ENCODE peak calls at places on chromosomes 11 and 22, in nine cellular contexts. D, S, G, I, B, X, Z, J and V are unnamed samples. For H3K27me3, the result is how much of the 10 kb centered on the place peaks cover.

GRCh38 chr11:103380031-103380430 is 270.8 kb downstream of the DYNC2H1 start:
- DNase-seq in D (peak), S (no peak), G (no peak), I (no peak), B (no peak), X (no peak), Z (no peak), J (no peak), V (no peak)

GRCh38 chr22:17057959-17058814 is 26.6 kb upstream of the IL17RA start:
- DNase-seq in D (peak), S (peak), G (peak), I (peak), B (peak), X (peak), Z (peak), J (peak), V (peak)

GRCh38 chr11:110217478-110217877 is 78.9 kb downstream of the RDX start:
- DNase-seq in D (no peak), S (no peak), G (no peak), I (no peak), B (no peak), X (no peak), Z (no peak), J (no peak), V (no peak)

GRCh38 chr11:17563248-17563647 is 16.2 kb downstream of the OTOG start:
- DNase-seq in D (no peak), S (no peak), G (no peak), I (no peak), B (no peak), X (no peak), Z (peak), J (no peak), V (no peak)

GRCh38 chr22:49638788-49639187 is 188.9 kb downstream of the BRD1 start:
- DNase-seq in D (peak), S (no peak), G (no peak), I (no peak), B (no peak), X (no peak), Z (no peak), J (no peak), V (no peak)

GRCh38 chr11:70952171-70952570 is 300.2 kb downstream of the SHANK2 start:
- DNase-seq in D (no peak), S (no peak), G (no peak), I (no peak), B (no peak), X (no peak), Z (no peak), J (no peak), V (no peak)

GRCh38 chr22:41445171-41446056 is 1.2 kb downstream of the TOB2 start:
- DNase-seq in D (no peak), S (peak), G (no peak), I (peak), B (no peak), X (no peak), Z (peak), J (peak), V (peak)

GRCh38 chr11:129530154-129530895 is 154.7 kb downstream of the BARX2 start:
- DNase-seq in D (no peak), S (no peak), G (no peak), I (no peak), B (no peak), X (no peak), Z (peak), J (no peak), V (no peak)

GRCh38 chr11:4181780-4182721 is 87.5 kb downstream of the RRM1 start:
- DNase-seq in D (peak), S (peak), G (peak), I (peak), B (no peak), X (peak), Z (peak), J (peak), V (peak)

GRCh38 chr11:22787055-22787454 is 42.5 kb downstream of the SVIP start:
- DNase-seq in D (no peak), S (no peak), G (no peak), I (no peak), B (no peak), X (no peak), Z (no peak), J (no peak), V (no peak)

GRCh38 chr11:250740-251299 is 14.0 kb downstream of the PSMD13 start:
- DNase-seq in D (no peak), S (peak), G (peak), I (peak), B (peak), X (peak), Z (peak), J (peak), V (peak)

DNA sequence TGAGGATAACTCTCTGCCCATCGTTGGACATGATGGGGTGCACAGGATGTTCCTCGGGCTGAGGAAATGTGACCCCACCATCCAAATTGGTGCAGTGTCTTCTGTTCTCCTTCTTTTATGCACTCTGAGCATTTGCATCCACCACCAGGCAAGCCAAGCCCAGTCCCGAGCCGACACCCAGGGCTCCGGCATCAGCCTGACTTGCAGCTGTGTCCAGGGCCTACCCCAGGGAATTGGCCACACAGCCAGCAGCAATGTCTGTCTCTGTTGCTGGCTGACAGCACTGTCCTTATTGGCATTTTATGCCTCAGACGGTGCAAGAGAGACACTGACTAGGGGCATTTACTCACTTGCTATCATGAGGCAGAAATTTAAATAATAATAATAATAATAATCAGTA is 25.4 kb upstream of the CPT1A start:
- DNase-seq in D (no peak), S (no peak), G (no peak), I (no peak), B (no peak), X (no peak), Z (no peak), J (no peak), V (peak)
- H3K27me3 ChIP-seq in D (under half), S (under half), G (under half), I (under half), B (under half), X (under half), Z (under half), J (under half), V (under half)

DNA sequence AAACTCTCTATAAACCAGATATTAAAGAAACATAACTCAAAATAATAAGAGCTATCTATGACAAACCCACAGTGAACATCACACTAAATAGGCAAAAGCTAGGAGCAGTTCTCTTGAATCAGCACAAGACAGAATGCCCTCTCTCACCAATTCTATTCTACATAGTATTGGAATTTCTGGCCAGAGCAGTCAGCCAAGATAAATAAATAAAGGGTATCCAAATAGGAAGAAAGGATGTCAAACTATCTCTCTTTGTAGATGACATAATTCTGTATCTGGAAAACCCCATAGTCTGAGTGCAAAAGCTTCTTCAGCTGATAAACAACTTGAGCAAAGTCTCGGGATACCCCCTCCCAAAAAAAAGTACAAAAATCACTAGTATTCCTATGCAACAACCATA is 359.8 kb downstream of the LRRC4C start:
- DNase-seq in D (peak), S (no peak), G (no peak), I (no peak), B (no peak), X (no peak), Z (no peak), J (no peak), V (no peak)
- H3K4me3 ChIP-seq in D (no peak), S (no peak), G (no peak), I (no peak), B (no peak), X (no peak), Z (no peak), J (no peak), V (no peak)

DNA sequence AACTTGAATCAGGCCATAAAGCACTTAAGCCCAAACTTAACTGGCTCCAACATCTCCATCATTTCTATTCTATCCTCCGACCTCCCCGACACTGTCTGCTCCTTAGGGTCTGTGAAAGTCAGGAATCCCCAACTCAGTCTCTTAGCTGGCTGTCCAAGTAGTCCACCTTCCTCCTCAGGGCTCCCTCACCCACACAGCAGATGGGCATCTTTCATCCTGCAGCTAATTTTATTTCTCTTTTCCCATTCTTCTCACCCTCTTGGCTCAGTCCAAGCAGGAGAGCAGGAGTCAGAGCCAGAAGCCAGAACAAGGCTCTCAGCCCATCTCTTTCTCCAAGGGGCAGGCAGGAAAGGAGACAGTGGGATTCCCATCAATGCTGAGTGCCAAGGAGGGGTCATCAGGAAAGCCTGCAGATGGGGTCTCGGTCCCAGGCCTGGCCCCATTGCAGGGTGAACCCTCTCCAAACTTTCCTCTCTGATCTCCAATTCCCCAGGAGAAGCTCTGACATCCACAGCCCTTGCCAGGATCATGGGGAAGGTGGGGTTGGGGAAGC is 40.4 kb upstream of the JAM3 start:
- DNase-seq in D (no peak), S (no peak), G (no peak), I (no peak), B (no peak), X (no peak), Z (no peak), J (no peak), V (no peak)
- H3K27me3 ChIP-seq in D (under half), S (under half), G (under half), I (under half), B (under half), X (under half), Z (under half), J (under half), V (under half)

DNA sequence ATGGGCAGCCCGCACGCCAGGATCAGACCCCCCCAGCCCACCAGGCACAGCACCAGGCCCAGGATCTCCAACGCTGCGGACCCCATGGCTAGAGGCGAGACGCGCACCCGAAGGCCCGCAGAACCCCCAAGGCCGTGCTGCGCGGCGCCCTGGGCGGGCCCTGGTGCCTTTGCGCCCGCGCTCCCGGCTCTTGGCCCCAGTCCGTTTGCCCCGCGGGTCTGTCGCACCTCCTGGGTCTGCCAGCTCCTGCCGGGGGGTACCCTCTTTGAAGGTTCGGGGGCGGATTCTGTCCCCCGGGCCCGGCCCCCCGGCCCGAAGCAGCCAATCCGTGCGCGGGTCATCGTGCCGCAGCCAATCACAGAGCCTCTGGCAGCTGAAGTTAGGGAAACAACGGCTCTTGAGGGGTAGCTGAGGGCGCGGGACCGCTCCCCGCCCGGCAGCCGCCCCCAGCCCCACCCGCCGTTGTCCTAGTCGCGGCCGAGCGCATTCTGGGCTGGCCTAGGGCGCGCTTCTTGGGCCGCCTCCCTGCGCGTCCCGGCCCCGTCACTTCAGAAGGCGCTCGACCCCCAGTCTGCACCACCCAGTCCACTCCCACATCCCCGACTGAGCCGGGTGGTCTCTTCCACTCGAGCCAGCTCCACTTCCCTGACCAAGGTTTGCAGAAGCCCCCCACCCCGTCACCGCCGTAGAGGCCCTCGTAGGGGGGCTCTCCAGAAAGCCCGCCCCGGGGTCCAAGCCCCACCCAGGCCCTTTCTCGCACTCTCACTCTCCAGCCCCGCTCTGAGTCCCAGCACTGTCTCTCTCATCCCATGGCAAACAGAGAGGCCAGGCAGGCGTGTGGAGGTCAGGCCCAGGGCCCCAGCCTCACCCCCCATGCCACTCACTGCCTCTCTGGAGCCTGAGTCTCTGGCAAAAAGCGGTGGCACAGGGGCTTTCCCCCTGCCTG is at the start of gene CLDN5:
- DNase-seq in D (no peak), S (peak), G (peak), I (peak), B (no peak), X (peak), Z (peak), J (peak), V (no peak)
- H3K4me3 ChIP-seq in D (peak), S (peak), G (no peak), I (peak), B (peak), X (peak), Z (peak), J (peak), V (no peak)

DNA sequence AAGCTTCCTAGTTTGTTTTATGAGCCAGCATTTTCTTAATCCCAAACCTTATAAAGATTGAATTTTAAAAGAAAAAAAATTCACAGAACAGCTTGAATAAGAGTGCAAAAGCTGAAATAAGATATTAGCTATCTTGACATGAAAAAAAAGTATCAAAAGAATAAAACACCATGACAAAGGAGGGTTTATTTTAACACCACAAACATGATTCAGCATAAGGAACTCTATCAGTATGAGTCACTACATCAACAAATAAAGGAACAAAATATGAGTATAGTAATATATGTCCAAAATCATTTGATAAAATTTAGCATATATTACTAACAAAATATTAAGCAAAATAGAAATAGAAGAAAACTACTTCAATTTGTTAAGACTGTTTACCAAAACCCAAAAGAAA is 9.6 kb upstream of the LMO1 start:
- DNase-seq in D (peak), S (no peak), G (peak), I (no peak), B (no peak), X (no peak), Z (no peak), J (no peak), V (no peak)
- H3K27me3 ChIP-seq in D (under half), S (under half), G (under half), I (under half), B (under half), X (under half), Z (under half), J (half or more), V (under half)

DNA sequence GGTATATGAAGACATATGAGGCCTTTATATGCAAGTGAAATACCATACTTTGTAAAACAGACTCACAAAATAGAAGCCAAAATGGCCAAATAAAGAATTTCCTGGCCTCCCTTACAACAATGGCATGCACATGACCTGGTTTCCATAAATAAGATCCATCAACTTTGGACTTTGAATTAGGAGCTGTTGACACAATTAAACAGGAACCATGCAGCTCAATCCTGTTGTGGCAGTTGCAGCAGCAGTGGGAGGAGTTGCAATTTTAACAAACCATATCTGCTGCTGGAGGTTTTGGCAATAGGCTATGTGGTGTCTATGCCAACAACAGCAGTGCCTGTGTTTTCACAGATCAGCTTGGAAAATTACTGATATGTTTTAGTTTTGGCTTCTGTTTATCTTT is 818.6 kb downstream of the FAM181B start:
- DNase-seq in D (no peak), S (no peak), G (peak), I (no peak), B (no peak), X (no peak), Z (no peak), J (no peak), V (no peak)
- H3K4me3 ChIP-seq in D (no peak), S (no peak), G (no peak), I (no peak), B (no peak), X (no peak), Z (no peak), J (no peak), V (no peak)

GRCh38 chr11:34437224-34437879 is 1.4 kb upstream of the CAT start:
- DNase-seq in D (no peak), S (no peak), G (no peak), I (no peak), B (no peak), X (no peak), Z (no peak), J (no peak), V (no peak)

GRCh38 chr11:34443136-34443535 is 4.4 kb downstream of the CAT start:
- DNase-seq in D (no peak), S (no peak), G (no peak), I (no peak), B (no peak), X (no peak), Z (no peak), J (no peak), V (no peak)

GRCh38 chr11:34441814-34442213 is 3.1 kb downstream of the CAT start:
- DNase-seq in D (no peak), S (no peak), G (no peak), I (no peak), B (no peak), X (no peak), Z (no peak), J (no peak), V (no peak)

GRCh38 chr11:34439521-34440258 is 956 bp downstream of the CAT start:
- DNase-seq in D (no peak), S (no peak), G (no peak), I (peak), B (no peak), X (no peak), Z (no peak), J (no peak), V (no peak)

GRCh38 chr11:34438529-34439507 is at the start of gene CAT:
- DNase-seq in D (peak), S (peak), G (peak), I (peak), B (peak), X (peak), Z (peak), J (peak), V (peak)
- H3K27me3 ChIP-seq in D (under half), S (under half), G (under half), I (under half), B (under half), X (under half), Z (under half), J (under half), V (under half)

DNA sequence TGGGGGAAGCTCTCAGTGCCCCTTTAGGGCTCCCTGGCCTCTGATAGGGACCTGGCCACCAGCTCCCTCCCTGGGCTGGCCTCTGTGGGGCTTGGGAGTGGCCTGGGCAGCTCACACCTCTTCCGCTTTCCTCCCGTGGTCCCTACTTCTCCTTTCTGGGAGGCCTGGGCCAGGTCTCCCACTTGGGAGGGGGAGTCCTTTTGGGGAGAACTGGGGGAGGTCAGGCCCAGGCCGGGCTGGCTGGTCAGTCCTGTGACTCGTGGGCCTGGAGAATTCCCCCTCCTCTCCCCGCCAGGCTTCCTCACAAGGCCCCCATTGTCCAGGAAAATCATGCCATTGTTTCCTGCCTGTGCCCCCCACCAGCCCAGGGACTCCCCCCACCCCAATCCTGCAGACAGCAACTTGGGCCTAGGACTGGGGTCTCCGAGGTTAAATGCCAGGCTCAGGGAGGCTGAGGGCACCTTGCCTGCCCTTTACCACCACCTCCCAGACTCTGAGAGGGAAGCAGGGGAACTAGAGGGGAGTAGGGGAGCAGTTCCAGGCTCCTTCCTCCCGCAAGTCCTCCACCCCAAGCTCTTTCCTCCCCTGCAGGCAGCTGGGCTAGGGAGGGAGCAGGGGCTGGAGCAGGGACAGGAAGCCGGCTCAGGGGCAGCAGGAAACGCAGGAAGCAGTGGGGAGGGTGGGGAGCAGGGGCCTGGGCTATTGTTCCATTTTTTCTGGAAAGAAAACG is 2.8 kb downstream of the MAP3K11 start:
- DNase-seq in D (no peak), S (no peak), G (no peak), I (no peak), B (peak), X (peak), Z (peak), J (no peak), V (no peak)
- H3K4me3 ChIP-seq in D (peak), S (no peak), G (no peak), I (no peak), B (peak), X (peak), Z (peak), J (no peak), V (no peak)

GRCh38 chr11:26507229-26507628 is 64.8 kb downstream of the MUC15 start:
- DNase-seq in D (no peak), S (no peak), G (no peak), I (no peak), B (no peak), X (no peak), Z (no peak), J (no peak), V (no peak)

GRCh38 chr11:26510756-26511155 is 61.3 kb downstream of the MUC15 start:
- DNase-seq in D (no peak), S (no peak), G (no peak), I (no peak), B (no peak), X (no peak), Z (no peak), J (no peak), V (no peak)

GRCh38 chr11:26510201-26510600 is 61.9 kb downstream of the MUC15 start:
- DNase-seq in D (no peak), S (no peak), G (no peak), I (no peak), B (no peak), X (no peak), Z (no peak), J (no peak), V (no peak)

GRCh38 chr11:26512196-26512595 is 59.9 kb downstream of the MUC15 start:
- DNase-seq in D (no peak), S (no peak), G (no peak), I (no peak), B (no peak), X (no peak), Z (no peak), J (no peak), V (no peak)
- H3K27me3 ChIP-seq in D (under half), S (under half), G (under half), I (under half), B (under half), X (under half), Z (under half), J (under half), V (under half)

GRCh38 chr11:63511349-63511748 is 5.5 kb downstream of the LGALS12 start:
- DNase-seq in D (no peak), S (no peak), G (no peak), I (no peak), B (no peak), X (no peak), Z (no peak), J (no peak), V (no peak)
- H3K4me3 ChIP-seq in D (no peak), S (no peak), G (no peak), I (no peak), B (no peak), X (no peak), Z (no peak), J (no peak), V (no peak)